ENCODE peak calls at places on chromosomes 1 and 21, in four cellular contexts. G is GM12878, L is endothelial cell of umbilical vein, Z is K562. I is an unnamed sample.

GRCh38 chr21:25639922-25640670 is 1.0 kb downstream of the JAM2 start:
- DNase-seq in G (no peak), L (peak), Z (no peak), I (no peak)

GRCh38 chr1:185565314-185565713 is 168.9 kb upstream of the HMCN1 start:
- DNase-seq in G (no peak), L (no peak), Z (no peak), I (peak)

GRCh38 chr1:25711555-25712298 is 88.3 kb upstream of the SELENON start:
- DNase-seq in G (no peak), L (no peak), Z (peak), I (peak)

GRCh38 chr1:230693221-230693620 is 20.7 kb downstream of the AGT start:
- DNase-seq in G (no peak), L (no peak), Z (no peak), I (no peak)

GRCh38 chr21:37557261-37557950 is 190.8 kb downstream of the DYRK1A start:
- DNase-seq in G (peak), L (no peak), Z (no peak), I (no peak)

GRCh38 chr1:209150114-209150513 is 433.4 kb upstream of the CAMK1G start:
- DNase-seq in G (no peak), L (peak), Z (no peak), I (peak)

GRCh38 chr1:58929667-58930325 is 145.9 kb upstream of the JUN start:
- DNase-seq in G (no peak), L (no peak), Z (peak), I (no peak)

GRCh38 chr21:15742052-15742451 is 12.3 kb downstream of the USP25 start:
- DNase-seq in G (no peak), L (peak), Z (peak), I (peak)

GRCh38 chr1:205505076-205505729 is 734 bp downstream of the CDK18 start:
- DNase-seq in G (no peak), L (no peak), Z (no peak), I (no peak)
- TF ChIP-seq FOS in G (no peak), L (no peak), Z (no peak), I (no peak)

GRCh38 chr1:244783138-244783537 is 52.3 kb upstream of the COX20 start:
- DNase-seq in G (no peak), L (no peak), Z (peak), I (no peak)

GRCh38 chr1:244780311-244780710 is 55.1 kb upstream of the COX20 start:
- DNase-seq in G (no peak), L (no peak), Z (no peak), I (no peak)

GRCh38 chr1:244779410-244779809 is 56.0 kb upstream of the COX20 start:
- DNase-seq in G (no peak), L (no peak), Z (no peak), I (peak)

GRCh38 chr1:244778356-244778755 is 57.1 kb upstream of the COX20 start:
- DNase-seq in G (no peak), L (peak), Z (no peak), I (peak)

GRCh38 chr1:244782056-244782455 is 53.4 kb upstream of the COX20 start:
- DNase-seq in G (no peak), L (no peak), Z (no peak), I (peak)
- TF ChIP-seq FOS in G (no peak), L (no peak), Z (no peak), I (no peak)

GRCh38 chr1:38500891-38501290 is 358.7 kb downstream of the RRAGC start:
- DNase-seq in G (no peak), L (no peak), Z (no peak), I (no peak)
- TF ChIP-seq FOS in G (no peak), L (no peak), Z (no peak), I (no peak)

DNA sequence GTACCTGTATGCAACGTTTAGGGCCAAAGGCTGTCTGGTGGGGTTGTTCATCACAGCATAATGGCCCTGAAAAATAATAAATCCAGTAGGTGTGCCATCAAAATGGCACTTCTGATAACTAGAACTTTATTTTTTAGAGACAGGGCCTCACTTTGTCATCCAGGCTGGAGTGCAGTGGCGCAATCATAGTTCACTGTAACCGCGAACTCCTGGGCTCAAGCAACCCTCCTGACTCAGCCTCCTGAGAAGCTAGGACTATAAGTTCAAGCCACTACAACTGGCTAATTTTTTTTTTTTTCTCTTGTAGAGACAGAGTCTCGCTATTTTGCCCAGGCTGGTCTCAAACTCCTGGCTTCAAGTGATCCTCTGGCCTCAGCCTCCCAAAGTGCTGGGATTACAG is 4.7 kb downstream of the SNAPIN start:
- DNase-seq in G (no peak), L (no peak), Z (no peak), I (peak)
- TF ChIP-seq FOS in G (no peak), L (no peak), Z (no peak), I (no peak)

GRCh38 chr1:36733748-36734147 is 251.0 kb upstream of the CSF3R start:
- DNase-seq in G (no peak), L (no peak), Z (no peak), I (no peak)
- TF ChIP-seq FOS in G (no peak), L (no peak), Z (no peak), I (no peak)

GRCh38 chr1:193406901-193407300 is 220.5 kb upstream of the B3GALT2 start:
- DNase-seq in G (no peak), L (peak), Z (peak), I (peak)
- TF ChIP-seq FOS in G (no peak), L (no peak), Z (no peak), I (no peak)

GRCh38 chr1:44543064-44543815 is 131.0 kb downstream of the TMEM53 start:
- DNase-seq in G (no peak), L (no peak), Z (peak), I (no peak)
- TF ChIP-seq FOS in G (no peak), L (no peak), Z (no peak), I (no peak)

DNA sequence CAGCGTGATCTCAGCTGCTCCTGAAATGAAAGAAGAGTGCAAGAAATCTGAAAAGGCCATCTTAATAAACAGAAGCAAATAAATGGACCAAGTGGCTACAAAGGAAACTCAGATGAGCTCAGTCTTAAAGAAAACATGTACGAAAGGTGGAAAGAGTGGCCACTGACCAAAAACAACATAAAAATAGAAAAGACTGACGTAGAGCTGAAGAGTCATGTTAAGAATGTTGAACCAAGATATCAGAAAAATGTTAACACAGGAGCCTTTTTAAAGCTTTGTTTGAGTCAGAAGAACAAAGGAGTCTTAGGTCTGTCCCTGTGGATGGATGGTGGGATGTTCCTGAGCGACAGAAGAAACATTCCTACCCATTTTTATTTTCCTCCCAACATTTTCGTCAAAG is 30.8 kb upstream of the ZNF648 start:
- DNase-seq in G (no peak), L (no peak), Z (no peak), I (no peak)
- TF ChIP-seq FOS in G (no peak), L (no peak), Z (no peak), I (no peak)

I was measured in IMR-90.